ENCODE peak calls at places on chromosomes 11 and 22, in seven cellular contexts. K, N, J, M, H, A and F are unnamed samples.
A peak's percentile ranks its signal among the peaks of the same experiment; 100 is the strongest.

GRCh38 chr22:22767876-22768602 is 119.6 kb upstream of the IGLL5 start:
- DNase-seq in K (peak; percentile 37), N (no peak), J (no peak), M (peak; percentile 38), H (peak; percentile 26), A (no peak), F (no peak)

GRCh38 chr11:78256962-78257361 is 68.2 kb downstream of the USP35 start:
- DNase-seq in K (no peak), N (peak; percentile 88), J (peak; percentile 69), M (peak; percentile 98), H (peak; percentile 89), A (peak; percentile 79), F (peak; percentile 87)

GRCh38 chr22:17176715-17177114 is 17.6 kb upstream of the HDHD5 start:
- DNase-seq in K (no peak), N (no peak), J (no peak), M (no peak), H (no peak), A (no peak), F (no peak)

GRCh38 chr11:67644042-67644441 is 4.5 kb upstream of the TBX10 start:
- DNase-seq in K (peak; percentile 55), N (peak; percentile 24), J (no peak), M (peak; percentile 27), H (no peak), A (no peak), F (no peak)

GRCh38 chr11:33402066-33402465 is 144.9 kb downstream of the HIPK3 start:
- DNase-seq in K (no peak), N (peak; percentile 18), J (no peak), M (peak; percentile 6), H (no peak), A (no peak), F (no peak)

GRCh38 chr11:826836-827145 is 928 bp upstream of the CRACR2B start:
- DNase-seq in K (no peak), N (no peak), J (no peak), M (no peak), H (no peak), A (no peak), F (no peak)

GRCh38 chr11:536841-537621 is at the start of gene LRRC56:
- DNase-seq in K (peak; percentile 92), N (peak; percentile 87), J (peak; percentile 91), M (peak; percentile 87), H (no peak), A (peak; percentile 76), F (peak; percentile 84)

GRCh38 chr11:15969281-15969680 is 387.1 kb downstream of the SOX6 start:
- DNase-seq in K (no peak), N (peak; percentile 91), J (peak; percentile 60), M (peak; percentile 92), H (no peak), A (peak; percentile 53), F (peak; percentile 49)

GRCh38 chr11:107590460-107591097 is 368 bp upstream of the ELMOD1 start:
- DNase-seq in K (peak; percentile 22), N (no peak), J (peak; percentile 3), M (no peak), H (no peak), A (no peak), F (no peak)

GRCh38 chr22:43392385-43392989 is 19.3 kb upstream of the MPPED1 start:
- DNase-seq in K (no peak), N (no peak), J (no peak), M (no peak), H (no peak), A (no peak), F (no peak)

GRCh38 chr11:85854557-85855340 is 434 bp upstream of the CCDC83 start:
- DNase-seq in K (peak; percentile 98), N (peak; percentile 95), J (peak; percentile 89), M (peak; percentile 97), H (peak; percentile 95), A (peak; percentile 91), F (peak; percentile 90)

GRCh38 chr11:100930185-100930778 is 199.3 kb downstream of the PGR start:
- DNase-seq in K (peak; percentile 73), N (peak; percentile 88), J (no peak), M (peak; percentile 81), H (no peak), A (no peak), F (no peak)

GRCh38 chr11:80898910-80899309 is 1458.1 kb upstream of the TENM4 start:
- DNase-seq in K (no peak), N (no peak), J (no peak), M (peak; percentile 2), H (no peak), A (no peak), F (no peak)

GRCh38 chr11:62678770-62679696 is at the start of gene UBXN1:
- DNase-seq in K (peak; percentile 85), N (peak; percentile 91), J (peak; percentile 88), M (peak; percentile 96), H (peak; percentile 95), A (peak; percentile 94), F (peak; percentile 91)

GRCh38 chr11:62677709-62678108 is 1.2 kb downstream of the UBXN1 start:
- DNase-seq in K (no peak), N (no peak), J (no peak), M (no peak), H (no peak), A (no peak), F (no peak)

GRCh38 chr11:62677160-62677559 is 1.7 kb downstream of the UBXN1 start:
- DNase-seq in K (no peak), N (no peak), J (no peak), M (no peak), H (no peak), A (no peak), F (no peak)

GRCh38 chr11:62676698-62677097 is 2.2 kb downstream of the UBXN1 start:
- DNase-seq in K (no peak), N (no peak), J (no peak), M (no peak), H (no peak), A (no peak), F (no peak)

DNA sequence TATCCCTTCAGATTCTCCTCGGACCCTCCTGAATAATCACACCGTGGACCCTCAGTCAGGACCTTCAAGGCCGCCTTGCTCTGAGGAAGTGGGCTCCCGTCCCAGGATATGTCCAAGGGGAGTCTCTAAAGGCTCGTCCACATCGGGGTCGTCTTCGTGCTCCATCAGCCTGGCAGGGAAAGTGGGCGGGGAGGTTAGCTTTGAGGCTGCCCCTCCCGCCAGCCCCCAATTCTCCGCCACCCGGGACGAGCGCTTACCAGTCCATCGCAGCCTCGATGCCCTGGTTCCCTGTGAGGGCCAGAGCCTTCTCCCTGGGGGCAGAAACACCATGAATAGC is 472 bp downstream of the UBXN1 start:
- DNase-seq in K (peak; percentile 25), N (no peak), J (no peak), M (no peak), H (no peak), A (no peak), F (no peak)
- TF ChIP-seq CTCF in K (no peak), N (no peak), J (no peak), M (no peak), H (no peak), A (no peak), F (no peak)

GRCh38 chr22:24441406-24442351 is 14.3 kb downstream of the ADORA2A start:
- DNase-seq in K (no peak), N (no peak), J (no peak), M (no peak), H (peak; percentile 82), A (no peak), F (no peak)

GRCh38 chr22:24443668-24444067 is 16.3 kb downstream of the ADORA2A start:
- DNase-seq in K (no peak), N (no peak), J (no peak), M (no peak), H (peak; percentile 49), A (no peak), F (no peak)

GRCh38 chr22:24440270-24440717 is 12.9 kb downstream of the ADORA2A start:
- DNase-seq in K (no peak), N (no peak), J (no peak), M (no peak), H (no peak), A (no peak), F (no peak)

GRCh38 chr22:24442352-24442744 is 14.9 kb downstream of the ADORA2A start:
- DNase-seq in K (no peak), N (no peak), J (no peak), M (no peak), H (peak; percentile 67), A (no peak), F (no peak)

GRCh38 chr22:24440718-24441405 is 13.5 kb downstream of the ADORA2A start:
- DNase-seq in K (no peak), N (no peak), J (no peak), M (no peak), H (peak; percentile 89), A (no peak), F (no peak)
- H3K4me3 ChIP-seq in K (no peak overlapping the region), N (no peak overlapping the region), J (no peak overlapping the region), M (no peak overlapping the region), H (peak overlapping the region; percentile 4), A (peak overlapping the region; percentile 15), F (no peak overlapping the region)

GRCh38 chr11:109609454-109610185 is 187.6 kb downstream of the C11orf87 start:
- DNase-seq in K (no peak), N (no peak), J (no peak), M (no peak), H (no peak), A (no peak), F (no peak)
- TF ChIP-seq CTCF in K (no peak), N (no peak), J (no peak), M (no peak), H (no peak), A (no peak), F (no peak)

GRCh38 chr11:45553401-45553936 is 112.0 kb downstream of the CHST1 start:
- DNase-seq in K (no peak), N (no peak), J (no peak), M (no peak), H (no peak), A (no peak), F (no peak)

GRCh38 chr11:45560153-45560934 is 105.1 kb downstream of the CHST1 start:
- DNase-seq in K (no peak), N (no peak), J (no peak), M (peak; percentile 85), H (no peak), A (peak; percentile 36), F (no peak)

GRCh38 chr11:45560935-45561330 is 104.5 kb downstream of the CHST1 start:
- DNase-seq in K (no peak), N (no peak), J (no peak), M (no peak), H (no peak), A (peak; percentile 25), F (no peak)

GRCh38 chr11:45554230-45554967 is 111.0 kb downstream of the CHST1 start:
- DNase-seq in K (no peak), N (no peak), J (no peak), M (no peak), H (no peak), A (peak; percentile 44), F (no peak)

DNA sequence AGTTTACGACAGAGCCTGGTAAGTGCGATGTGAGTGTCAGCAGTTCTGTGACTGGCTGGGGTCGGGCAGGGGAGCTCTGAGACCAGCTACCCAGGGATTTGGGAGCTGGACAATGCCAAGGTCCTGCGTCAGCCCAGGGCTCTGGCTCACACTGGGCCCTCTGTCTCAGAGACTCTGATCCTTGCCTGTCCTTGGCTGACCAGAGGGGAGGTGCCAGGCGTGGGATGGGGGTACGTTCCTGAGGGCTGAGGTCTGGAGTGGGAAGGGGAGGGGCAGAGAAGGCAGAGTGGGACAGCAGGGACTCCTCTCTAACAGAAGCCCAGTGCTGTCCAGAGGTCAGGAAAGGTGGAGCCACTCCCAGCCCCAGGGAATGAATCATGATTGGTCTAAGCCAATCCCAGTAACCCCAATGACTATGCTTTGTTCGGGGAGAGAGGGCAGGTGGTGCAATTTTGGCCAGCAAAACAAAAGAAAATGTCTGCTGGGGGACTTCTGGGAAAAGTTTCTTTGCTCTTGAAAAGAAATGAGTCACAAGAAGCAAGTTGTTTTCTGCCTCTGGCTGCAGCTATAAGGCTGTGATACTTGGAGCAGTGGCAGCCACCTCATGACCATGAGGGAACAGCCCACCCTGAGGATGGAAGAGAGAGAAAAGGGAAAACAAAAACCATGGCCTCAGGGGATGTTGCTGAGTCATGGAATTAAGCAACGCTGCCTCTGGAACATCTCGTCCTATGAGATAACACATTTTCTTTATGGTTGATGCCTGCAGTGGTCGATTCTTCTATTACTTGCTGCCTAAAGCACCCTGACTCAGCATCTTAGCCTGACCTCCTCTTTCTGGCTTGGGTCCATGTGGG is 108.3 kb downstream of the CHST1 start:
- DNase-seq in K (no peak), N (peak; percentile 38), J (no peak), M (peak; percentile 95), H (no peak), A (peak; percentile 27), F (no peak)
- H3K4me3 ChIP-seq in K (no peak overlapping the region), N (no peak overlapping the region), J (no peak overlapping the region), M (no peak overlapping the region), H (no peak overlapping the region), A (no peak overlapping the region), F (no peak overlapping the region)